ENCODE peak calls at places on chromosomes 2 and 18, in seven cellular contexts. N is HFFc6; G is stimulated activated CD8-positive, alpha-beta memory T cell treated with anti-CD3 and anti-CD28 coated beads, Interleukin-15, amount 100 ng/mL, for 1 hour; V is activated effector memory CD4-positive, alpha-beta T cell treated with Interleukin-2 at 50 U/mL for 16 hours; A is germinal center; H is NCI-H1105; Y is DMS153. S is an unnamed sample.

GRCh38 chr2:86065512-86065911 is 40.2 kb downstream of the POLR1A start:
- DNase-seq in H (no peak), Y (no peak), G (no peak), N (peak), A (no peak), V (no peak), S (no peak)

GRCh38 chr2:234678721-234679120 is 181.8 kb upstream of the ARL4C start:
- DNase-seq in H (no peak), V (no peak), Y (no peak), A (no peak), N (peak), G (no peak), S (no peak)

GRCh38 chr2:218311543-218311884 is 19.2 kb upstream of the TMBIM1 start:
- DNase-seq in G (no peak), Y (no peak), A (no peak), H (no peak), N (no peak), V (no peak), S (no peak)

GRCh38 chr2:70947556-70948184 is 12.0 kb downstream of the ATP6V1B1 start:
- DNase-seq in A (no peak), N (peak), V (no peak), H (no peak), G (no peak), Y (no peak), S (peak)

GRCh38 chr2:200239216-200239615 is 67.3 kb upstream of the SPATS2L start:
- DNase-seq in N (peak), H (no peak), V (no peak), Y (no peak), A (no peak), G (no peak), S (no peak)

GRCh38 chr2:238387376-238387775 is 39.4 kb upstream of the ASB1 start:
- DNase-seq in A (no peak), G (no peak), V (no peak), H (no peak), Y (no peak), N (no peak), S (peak)

GRCh38 chr2:20602803-20603202 is 48.1 kb downstream of the HS1BP3 start:
- DNase-seq in V (no peak), A (no peak), H (no peak), Y (no peak), G (no peak), N (no peak), S (no peak)

GRCh38 chr2:179332903-179333302 is 68.3 kb upstream of the SESTD1 start:
- DNase-seq in H (no peak), N (peak), Y (no peak), A (no peak), V (no peak), G (no peak), S (peak)

GRCh38 chr2:65420712-65421431 is 11.5 kb downstream of the SPRED2 start:
- DNase-seq in V (no peak), H (no peak), N (peak), G (no peak), A (peak), Y (no peak), S (peak)

GRCh38 chr2:119222863-119223520 is 642 bp upstream of the STEAP3 start:
- DNase-seq in Y (no peak), H (no peak), G (no peak), V (no peak), N (no peak), A (no peak), S (no peak)

GRCh38 chr2:191746809-191747208 is 68.9 kb downstream of the NABP1 start:
- DNase-seq in V (no peak), N (no peak), A (no peak), H (no peak), Y (no peak), G (no peak), S (no peak)

GRCh38 chr2:172087780-172088244 is 2.5 kb downstream of the DLX1 start:
- DNase-seq in A (no peak), Y (no peak), G (no peak), V (no peak), N (peak), H (no peak), S (no peak)

GRCh38 chr18:59180150-59180845 is 39.7 kb upstream of the GRP start:
- DNase-seq in Y (no peak), A (no peak), H (no peak), N (peak), G (no peak), V (no peak), S (no peak)

GRCh38 chr2:42101641-42102605 is 54.1 kb downstream of the PKDCC start:
- DNase-seq in A (peak), V (peak), G (peak), N (peak), H (no peak), Y (peak), S (no peak)

GRCh38 chr2:6970976-6971480 is 53.8 kb downstream of the RNF144A start:
- DNase-seq in N (no peak), A (no peak), V (no peak), H (no peak), Y (no peak), G (no peak), S (no peak)

GRCh38 chr2:237182422-237183123 is 96.9 kb downstream of the COPS8 start:
- DNase-seq in G (no peak), V (no peak), Y (no peak), H (no peak), N (peak), A (no peak), S (no peak)

GRCh38 chr2:44929680-44930273 is 11.7 kb upstream of the SIX3 start:
- DNase-seq in H (no peak), V (no peak), Y (no peak), G (no peak), N (no peak), A (no peak), S (no peak)

GRCh38 chr2:190880374-190881073 is at the start of gene GLS:
- DNase-seq in Y (peak), H (peak), V (peak), A (peak), N (peak), G (peak), S (peak)